ENCODE peak calls at places on chromosomes 7 and 10, in ten cellular contexts. E, M, S, R, I, Q, O, K, Z and W are unnamed samples.

GRCh38 chr10:36057180-36057579 is 415.1 kb upstream of the FZD8 start:
- DNase-seq in Q (no peak), I (no peak), Z (peak; percentile 11), R (no peak), M (no peak), K (no peak), E (no peak), O (no peak), S (no peak), W (no peak)

GRCh38 chr10:51733061-51733460 is 33.7 kb upstream of the CSTF2T start:
- DNase-seq in K (no peak), Q (no peak), S (no peak), I (no peak), E (no peak), R (no peak), O (no peak), Z (peak; percentile 9), M (no peak), W (no peak)

GRCh38 chr10:124017729-124018128 is 75.7 kb downstream of the CHST15 start:
- DNase-seq in S (no peak), M (no peak), Q (no peak), K (no peak), I (no peak), O (no peak), E (no peak), R (no peak), Z (no peak), W (no peak)

GRCh38 chr7:113100091-113100723 is 13.6 kb upstream of the GPR85 start:
- DNase-seq in R (peak; percentile 54), K (no peak), I (peak; percentile 42), S (no peak), Q (no peak), Z (peak; percentile 25), M (no peak), E (no peak), O (no peak), W (no peak)

GRCh38 chr10:1677307-1677939 is 59.9 kb downstream of the ADARB2 start:
- DNase-seq in E (no peak), Q (no peak), R (no peak), S (no peak), Z (no peak), K (no peak), I (no peak), M (no peak), O (no peak), W (no peak)

GRCh38 chr10:11345224-11346054 is 266.0 kb downstream of the USP6NL start:
- DNase-seq in Z (no peak), R (no peak), I (no peak), S (no peak), M (no peak), O (peak; percentile 38), E (no peak), Q (no peak), K (peak; percentile 68), W (no peak)

GRCh38 chr10:75399461-75400162 is 2.0 kb downstream of the ZNF503 start:
- DNase-seq in M (peak; percentile 81), R (peak; percentile 71), E (peak; percentile 65), Z (peak; percentile 65), I (peak; percentile 85), S (peak; percentile 29), O (peak; percentile 29), Q (peak; percentile 48), K (peak; percentile 82), W (no peak)

GRCh38 chr7:4718071-4718470 is 36.0 kb downstream of the FOXK1 start:
- DNase-seq in E (no peak), I (no peak), Q (no peak), S (no peak), K (no peak), R (no peak), M (no peak), Z (no peak), O (no peak), W (no peak)

GRCh38 chr10:75952093-75952492 is 520.7 kb downstream of the LRMDA start:
- DNase-seq in M (no peak), Q (no peak), S (no peak), E (no peak), O (no peak), Z (no peak), R (no peak), K (no peak), I (peak; percentile 31), W (no peak)

GRCh38 chr7:18694484-18694883 is 198.9 kb downstream of the HDAC9 start:
- DNase-seq in E (no peak), M (no peak), R (no peak), K (no peak), O (no peak), Z (no peak), S (no peak), Q (no peak), I (no peak), W (no peak)

GRCh38 chr7:18849130-18849529 is 268.3 kb downstream of the TWIST1 start:
- DNase-seq in Z (no peak), K (no peak), S (no peak), R (no peak), M (no peak), O (no peak), I (no peak), E (no peak), Q (no peak), W (no peak)

GRCh38 chr7:95642173-95642572 is 45.9 kb upstream of the PDK4 start:
- DNase-seq in M (no peak), O (no peak), R (no peak), S (no peak), E (no peak), Z (no peak), I (no peak), K (no peak), Q (no peak), W (no peak)

GRCh38 chr7:732094-732541 is 5.0 kb upstream of the PRKAR1B start:
- DNase-seq in Q (no peak), M (no peak), Z (peak; percentile 24), O (no peak), R (no peak), S (no peak), I (no peak), E (no peak), K (peak; percentile 83), W (no peak)

GRCh38 chr10:114561008-114561523 is 97.0 kb downstream of the ABLIM1 start:
- DNase-seq in S (no peak), M (no peak), Z (no peak), Q (no peak), I (no peak), O (no peak), E (no peak), R (no peak), K (no peak), W (no peak)

GRCh38 chr10:107579970-107580369 is 415.5 kb upstream of the SORCS1 start:
- DNase-seq in E (no peak), I (no peak), R (no peak), K (no peak), M (no peak), Q (no peak), S (no peak), O (no peak), Z (no peak), W (no peak)

GRCh38 chr10:93816123-93816747 is 58.5 kb downstream of the LGI1 start:
- DNase-seq in K (peak; percentile 59), E (peak; percentile 29), I (peak; percentile 72), Q (no peak), S (peak; percentile 9), M (peak; percentile 31), R (peak; percentile 51), Z (peak; percentile 50), O (peak; percentile 10), W (peak; percentile 7)

GRCh38 chr7:17307969-17308648 is 9.7 kb downstream of the AHR start:
- DNase-seq in Q (no peak), E (no peak), K (peak; percentile 18), M (no peak), R (no peak), I (no peak), Z (no peak), O (no peak), S (no peak), W (no peak)

GRCh38 chr10:77082601-77083252 is 554.9 kb downstream of the KCNMA1 start:
- DNase-seq in S (no peak), O (no peak), I (no peak), Z (no peak), Q (no peak), M (no peak), E (no peak), K (no peak), R (no peak), W (no peak)

GRCh38 chr7:121041516-121042148 is 53.1 kb downstream of the CPED1 start:
- DNase-seq in Z (peak; percentile 54), I (no peak), R (no peak), K (peak; percentile 56), E (no peak), O (no peak), S (no peak), Q (no peak), M (no peak), W (no peak)

GRCh38 chr7:114539575-114539974 is 125.0 kb downstream of the FOXP2 start:
- DNase-seq in O (no peak), M (no peak), K (peak; percentile 66), S (no peak), Z (peak; percentile 55), R (no peak), I (no peak), E (no peak), Q (no peak), W (no peak)